ENCODE peak calls at places on chromosomes 12 and 14, in eight cellular contexts. Y, B, C, M, K, J, L and V are unnamed samples.

GRCh38 chr14:68412505-68413496 is 380.1 kb downstream of the ZFP36L1 start:
- DNase-seq in L (peak; percentile 10), K (no peak), C (no peak), Y (no peak), J (no peak), B (no peak), M (no peak), V (no peak)

GRCh38 chr14:101333335-101334280 is 227.7 kb upstream of the DIO3 start:
- DNase-seq in J (no peak), Y (no peak), L (no peak), K (no peak), B (no peak), C (no peak), M (no peak), V (peak; percentile 47)

GRCh38 chr14:69484444-69485113 is at the start of gene PLEKHD1:
- DNase-seq in J (peak; percentile 32), M (no peak), Y (no peak), L (peak; percentile 55), B (no peak), C (no peak), K (no peak), V (no peak)

GRCh38 chr12:119088917-119089667 is 89.6 kb upstream of the HSPB8 start:
- DNase-seq in J (no peak), K (no peak), C (no peak), L (no peak), B (no peak), M (no peak), Y (no peak), V (no peak)

GRCh38 chr14:69153848-69154208 is 909 bp upstream of the DCAF5 start:
- DNase-seq in L (no peak), J (no peak), B (peak; percentile 36), Y (no peak), C (peak; percentile 28), K (no peak), M (no peak), V (no peak)

GRCh38 chr14:99756796-99757195 is 36.4 kb upstream of the EML1 start:
- DNase-seq in M (no peak), K (no peak), B (peak; percentile 27), L (no peak), J (no peak), Y (no peak), C (no peak), V (no peak)

GRCh38 chr12:92065018-92065499 is 80.6 kb downstream of the BTG1 start:
- DNase-seq in B (no peak), J (peak; percentile 52), C (peak; percentile 26), L (no peak), M (peak; percentile 61), K (peak; percentile 78), Y (no peak), V (no peak)

GRCh38 chr12:23535441-23535840 is 414.0 kb downstream of the SOX5 start:
- DNase-seq in M (no peak), Y (no peak), C (no peak), J (no peak), B (no peak), K (no peak), L (no peak), V (no peak)

GRCh38 chr12:122749569-122750332 is 2.9 kb upstream of the DENR start:
- DNase-seq in C (no peak), K (no peak), B (no peak), M (no peak), L (peak; percentile 33), Y (no peak), J (no peak), V (no peak)

GRCh38 chr12:47328831-47329545 is 249.2 kb upstream of the AMIGO2 start:
- DNase-seq in K (no peak), M (peak; percentile 77), J (no peak), Y (no peak), B (no peak), C (no peak), L (no peak), V (no peak)

GRCh38 chr14:74949859-74950572 is 5.4 kb downstream of the PGF start:
- DNase-seq in C (no peak), L (no peak), K (no peak), B (no peak), Y (no peak), J (no peak), M (no peak), V (no peak)

GRCh38 chr14:68780358-68781160 is 12.3 kb downstream of the ZFP36L1 start:
- DNase-seq in M (peak; percentile 62), K (no peak), Y (peak; percentile 77), L (peak; percentile 45), J (peak; percentile 66), B (peak; percentile 79), C (peak; percentile 68), V (no peak)

GRCh38 chr12:23361971-23362370 is 587.5 kb downstream of the SOX5 start:
- DNase-seq in J (no peak), L (no peak), Y (no peak), B (no peak), M (no peak), C (no peak), K (no peak), V (no peak)

GRCh38 chr12:49923878-49924610 is 20.3 kb upstream of the FAIM2 start:
- DNase-seq in L (no peak), J (no peak), K (no peak), M (no peak), B (no peak), Y (no peak), C (no peak), V (no peak)

GRCh38 chr12:130572553-130572952 is 143.5 kb downstream of the RIMBP2 start:
- DNase-seq in J (no peak), M (no peak), L (no peak), B (no peak), Y (no peak), C (no peak), K (no peak), V (no peak)

GRCh38 chr14:23154876-23155587 is 28.4 kb downstream of the SLC7A8 start:
- DNase-seq in Y (peak; percentile 91), K (no peak), M (peak; percentile 89), B (peak; percentile 84), C (peak; percentile 61), L (peak; percentile 56), J (peak; percentile 89), V (peak; percentile 88)

DNA sequence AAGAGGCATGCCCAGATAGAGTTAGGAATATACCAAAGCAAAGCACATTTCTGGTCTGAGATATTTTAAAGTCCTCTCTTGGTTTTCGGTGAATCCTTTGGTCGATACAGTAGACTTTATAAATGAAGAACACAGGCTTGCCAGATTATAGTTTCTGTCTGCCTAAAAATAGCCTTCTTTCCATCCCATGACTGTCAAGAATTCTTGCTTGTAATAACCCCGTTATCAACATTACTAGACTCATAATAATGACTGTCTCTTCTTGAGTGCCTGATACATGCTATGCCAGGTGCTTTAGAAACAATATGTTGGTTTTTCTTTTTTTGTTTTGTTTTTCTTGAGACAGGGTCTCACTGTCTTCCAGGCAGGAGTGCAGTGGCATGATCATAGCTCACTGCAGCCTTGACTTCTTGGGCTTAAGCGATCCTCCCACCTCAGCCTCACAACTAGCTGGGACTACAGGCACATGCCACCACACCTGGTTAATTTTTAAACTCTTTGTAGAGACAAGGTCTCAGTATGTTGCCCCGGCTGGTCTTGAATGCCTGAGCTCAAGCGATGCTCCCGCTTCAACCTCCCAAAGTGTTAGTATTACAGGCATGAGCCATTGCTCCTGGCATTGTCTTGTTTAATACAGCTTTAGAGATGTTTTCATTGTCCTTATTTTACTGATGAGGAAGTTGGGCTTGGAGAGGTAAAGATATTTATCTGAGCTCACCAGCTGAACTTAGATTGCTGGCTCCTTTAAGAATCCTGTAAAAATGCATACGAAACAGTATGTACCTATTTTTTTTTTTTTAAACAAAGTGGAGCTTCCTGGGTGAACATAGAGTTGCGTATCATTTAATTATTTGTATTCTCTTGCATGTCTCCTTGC is 30.4 kb downstream of the CHST11 start:
- DNase-seq in M (no peak), J (no peak), C (no peak), B (no peak), K (no peak), Y (no peak), L (no peak), V (no peak)
- H3K4me3 ChIP-seq in M (no peak overlapping the region), J (no peak overlapping the region), C (no peak overlapping the region), B (no peak overlapping the region), K (no peak overlapping the region), Y (no peak overlapping the region), L (no peak overlapping the region), V (no peak overlapping the region)

GRCh38 chr14:53952533-53952932 is 4.1 kb downstream of the BMP4 start:
- DNase-seq in L (no peak), M (no peak), B (peak; percentile 35), J (no peak), Y (no peak), K (no peak), C (no peak), V (no peak)

GRCh38 chr14:53953828-53954550 is 2.6 kb downstream of the BMP4 start:
- DNase-seq in K (no peak), Y (peak; percentile 43), C (peak; percentile 31), M (peak; percentile 29), J (no peak), B (no peak), L (no peak), V (no peak)

GRCh38 chr14:53951661-53952265 is 4.9 kb downstream of the BMP4 start:
- DNase-seq in L (no peak), J (no peak), K (no peak), Y (no peak), M (no peak), B (peak; percentile 39), C (no peak), V (no peak)

GRCh38 chr14:53954551-53955233 is 1.9 kb downstream of the BMP4 start:
- DNase-seq in M (peak; percentile 36), B (peak; percentile 49), L (no peak), J (no peak), K (no peak), C (no peak), Y (peak; percentile 28), V (no peak)

GRCh38 chr14:53953002-53953827 is 3.4 kb downstream of the BMP4 start:
- DNase-seq in Y (peak; percentile 85), B (peak; percentile 91), C (peak; percentile 78), K (no peak), M (peak; percentile 74), L (peak; percentile 23), J (peak; percentile 69), V (peak; percentile 87)
- TF ChIP-seq POLR2A in Y (peak; percentile 89), B (peak; percentile 95), C (peak; percentile 61), K (peak; percentile 74), M (no peak), L (no peak), J (no peak), V (peak; percentile 55)

GRCh38 chr12:131770120-131770519 is 58.1 kb upstream of the MMP17 start:
- DNase-seq in K (no peak), C (no peak), M (no peak), J (no peak), B (no peak), L (no peak), Y (no peak), V (no peak)
- H3K36me3 ChIP-seq in K (peaks cover 11% of the 10 kb centered on the region), C (peaks cover 29% of the 10 kb centered on the region), M (peaks cover 51% of the 10 kb centered on the region), J (peaks cover 100% of the 10 kb centered on the region), B (no peaks in the 10 kb centered on the region), L (peaks cover 83% of the 10 kb centered on the region), Y (no peaks in the 10 kb centered on the region), V (peaks cover 95% of the 10 kb centered on the region)

GRCh38 chr12:5648692-5649338 is 216.9 kb downstream of the NTF3 start:
- DNase-seq in Y (no peak), K (no peak), M (peak; percentile 58), C (no peak), L (no peak), B (peak; percentile 17), J (no peak), V (no peak)
- H3K4me3 ChIP-seq in Y (no peak overlapping the region), K (no peak overlapping the region), M (no peak overlapping the region), C (no peak overlapping the region), L (no peak overlapping the region), B (no peak overlapping the region), J (no peak overlapping the region), V (no peak overlapping the region)